ENCODE peak calls at places on chromosome 16, in ten cellular contexts. C is adrenal gland, X is GM12878, O is breast epithelium, Y is A549, W is ovary, Q is K562, K is body of pancreas, M is stomach, Z is gastrocnemius medialis. A is an unnamed sample.

GRCh38 chr16:23282508-23282907 is 19.6 kb upstream of the SCNN1B start:
- DNase-seq in O (no peak), M (no peak), W (no peak), Q (no peak), Y (no peak), K (no peak), C (no peak), X (no peak), Z (no peak), A (no peak)

GRCh38 chr16:64409762-64410161 is 712.1 kb downstream of the CDH11 start:
- DNase-seq in O (no peak), C (no peak), K (peak; percentile 10), Y (no peak), W (no peak), X (no peak), Q (no peak), Z (no peak), M (no peak), A (no peak)

GRCh38 chr16:87582966-87583325 is 19.4 kb upstream of the JPH3 start:
- DNase-seq in K (no peak), M (no peak), Z (no peak), Q (no peak), O (no peak), Y (no peak), W (no peak), C (no peak), X (no peak), A (no peak)

GRCh38 chr16:58503863-58504688 is 4.1 kb downstream of the NDRG4 start:
- DNase-seq in X (no peak), M (no peak), Z (peak; percentile 7), O (peak; percentile 37), W (peak; percentile 27), Y (no peak), Q (no peak), K (no peak), C (no peak), A (no peak)

GRCh38 chr16:19114359-19115147 is 789 bp downstream of the ITPRIPL2 start:
- DNase-seq in W (peak; percentile 77), O (peak; percentile 71), M (peak; percentile 61), K (peak; percentile 68), Q (no peak), C (peak; percentile 65), Y (peak; percentile 54), X (no peak), Z (peak; percentile 51), A (peak; percentile 74)

GRCh38 chr16:53501216-53501859 is 1.7 kb downstream of the AKTIP start:
- DNase-seq in W (no peak), X (no peak), Q (no peak), Y (no peak), M (no peak), Z (no peak), K (no peak), O (no peak), C (no peak), A (no peak)

GRCh38 chr16:76456016-76456415 is 178.8 kb downstream of the CNTNAP4 start:
- DNase-seq in C (no peak), M (no peak), Z (no peak), Y (no peak), X (no peak), K (no peak), W (no peak), O (no peak), Q (no peak), A (no peak)

GRCh38 chr16:85615852-85616607 is 2.9 kb downstream of the GSE1 start:
- DNase-seq in C (peak; percentile 77), X (peak; percentile 47), Y (peak; percentile 84), M (peak; percentile 79), W (peak; percentile 84), O (peak; percentile 78), Z (peak; percentile 76), Q (peak; percentile 81), K (peak; percentile 84), A (peak; percentile 68)

GRCh38 chr16:11328172-11329079 is 16.8 kb upstream of the RMI2 start:
- DNase-seq in W (peak; percentile 79), Y (peak; percentile 78), Q (no peak), Z (peak; percentile 35), M (peak; percentile 62), C (peak; percentile 38), O (no peak), K (peak; percentile 71), X (peak; percentile 95), A (no peak)

GRCh38 chr16:25005445-25006306 is 9.5 kb downstream of the ARHGAP17 start:
- DNase-seq in Y (no peak), Z (no peak), Q (no peak), O (no peak), X (no peak), M (no peak), K (no peak), W (no peak), C (no peak), A (no peak)

GRCh38 chr16:4307215-4308037 is 8.4 kb upstream of the GLIS2 start:
- DNase-seq in Z (peak; percentile 92), Q (peak; percentile 98), Y (peak; percentile 87), X (peak; percentile 72), M (peak; percentile 96), C (peak; percentile 95), W (peak; percentile 96), O (peak; percentile 88), K (peak; percentile 97), A (peak; percentile 95)

GRCh38 chr16:71784093-71784492 is 24.5 kb downstream of the AP1G1 start:
- DNase-seq in Y (no peak), O (no peak), K (no peak), W (no peak), M (no peak), C (no peak), Z (no peak), Q (no peak), X (no peak), A (no peak)
- TF ChIP-seq POLR2A in Y (no peak), O (no peak), K (no peak), W (no peak), M (no peak), C (no peak), Z (no peak), Q (no peak), X (no peak), A (no peak)

GRCh38 chr16:56950881-56951771 is 10.6 kb upstream of the CETP start:
- DNase-seq in Y (peak; percentile 60), W (peak; percentile 73), C (peak; percentile 35), Q (peak; percentile 71), O (no peak), M (peak; percentile 70), X (no peak), K (peak; percentile 78), Z (peak; percentile 43), A (no peak)

GRCh38 chr16:56950051-56950450 is 11.7 kb upstream of the CETP start:
- DNase-seq in X (no peak), Q (no peak), Y (no peak), W (peak; percentile 21), M (no peak), Z (no peak), C (no peak), O (no peak), K (no peak), A (no peak)

GRCh38 chr16:56953006-56953405 is 8.7 kb upstream of the CETP start:
- DNase-seq in Y (no peak), M (no peak), Q (no peak), X (no peak), K (no peak), Z (no peak), C (no peak), O (no peak), W (peak; percentile 21), A (no peak)

GRCh38 chr16:56948234-56948633 is 13.5 kb upstream of the CETP start:
- DNase-seq in K (no peak), O (no peak), X (no peak), M (no peak), W (peak; percentile 13), C (no peak), Q (no peak), Z (no peak), Y (no peak), A (no peak)

DNA sequence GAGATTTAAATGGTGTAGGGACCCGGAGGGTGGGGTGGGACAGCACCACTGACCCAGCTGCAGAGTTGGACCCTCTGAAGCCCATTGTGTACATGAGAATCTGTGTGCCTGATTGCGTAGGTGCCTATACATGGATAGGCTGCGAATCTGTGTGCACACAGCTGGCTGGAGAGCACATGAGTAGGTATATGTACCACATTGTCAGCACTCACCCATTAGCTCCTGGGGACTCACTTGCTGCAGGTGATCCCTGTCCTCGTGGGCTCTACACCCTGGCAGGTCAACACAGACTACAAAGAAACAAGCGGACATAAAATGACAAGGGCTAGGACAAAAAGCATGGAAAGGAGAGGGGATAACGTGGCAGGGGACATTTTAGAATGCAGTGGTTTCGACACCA is 11.3 kb upstream of the CETP start:
- DNase-seq in Y (no peak), X (no peak), O (no peak), Q (no peak), C (no peak), Z (no peak), M (no peak), W (no peak), K (no peak), A (no peak)
- TF ChIP-seq CTCF in Y (no peak), X (no peak), O (no peak), Q (no peak), C (no peak), Z (no peak), M (no peak), W (no peak), K (no peak), A (no peak)

GRCh38 chr16:79635488-79635887 is 35.0 kb upstream of the MAF start:
- DNase-seq in C (no peak), Z (no peak), X (no peak), Y (no peak), O (no peak), W (no peak), M (no peak), Q (no peak), K (no peak), A (no peak)

GRCh38 chr16:79638386-79639106 is 38.0 kb upstream of the MAF start:
- DNase-seq in X (no peak), W (no peak), Y (no peak), M (no peak), Z (no peak), Q (no peak), K (no peak), C (no peak), O (no peak), A (no peak)

GRCh38 chr16:79644977-79645667 is 44.6 kb upstream of the MAF start:
- DNase-seq in Z (no peak), W (no peak), K (no peak), M (no peak), X (no peak), Q (no peak), O (no peak), C (no peak), Y (no peak), A (no peak)

GRCh38 chr16:79642652-79643051 is 42.1 kb upstream of the MAF start:
- DNase-seq in O (no peak), Q (no peak), Y (no peak), M (no peak), C (no peak), W (no peak), K (no peak), Z (no peak), X (no peak), A (no peak)

GRCh38 chr16:79639576-79640311 is 39.2 kb upstream of the MAF start:
- DNase-seq in Z (no peak), Y (peak; percentile 23), X (no peak), M (peak; percentile 40), C (no peak), Q (no peak), K (no peak), O (no peak), W (no peak), A (no peak)
- H3K27ac ChIP-seq in Z (no peak overlapping the region), Y (peak overlapping the region; percentile 37), X (no peak overlapping the region), M (no peak overlapping the region), C (no peak overlapping the region), Q (no peak overlapping the region), K (no peak overlapping the region), O (no peak overlapping the region), W (no peak overlapping the region), A (no peak overlapping the region)

GRCh38 chr16:68022728-68023537 is at the start of the genes DDX28 and DUS2:
- DNase-seq in O (peak; percentile 90), C (peak; percentile 95), X (peak; percentile 83), Q (peak; percentile 84), M (peak; percentile 95), Z (peak; percentile 88), Y (peak; percentile 73), K (peak; percentile 93), W (peak; percentile 96), A (peak; percentile 90)
- TF ChIP-seq POLR2A in O (peak; percentile 53), C (peak; percentile 26), X (peak; percentile 97), Q (peak; percentile 94), M (no peak), Z (peak; percentile 49), Y (peak; percentile 86), K (peak; percentile 66), W (peak; percentile 70), A (peak; percentile 45)